ENCODE peak calls at places on chromosomes 3 and 15, in four cellular contexts. X, F, V and Y are unnamed samples.

GRCh38 chr3:124577494-124578167 is 152.6 kb upstream of the UMPS start:
- DNase-seq in F (no peak), V (no peak), X (no peak), Y (no peak)

GRCh38 chr15:98155356-98155755 is 194.9 kb downstream of the ARRDC4 start:
- DNase-seq in X (no peak), V (no peak), F (no peak), Y (no peak)

GRCh38 chr3:129371041-129371826 is 57.2 kb downstream of the EFCAB12 start:
- DNase-seq in F (no peak), X (no peak), V (no peak), Y (no peak)

GRCh38 chr15:84949043-84949442 is 32.6 kb upstream of the PDE8A start:
- DNase-seq in F (no peak), X (no peak), V (peak; percentile 13), Y (no peak)

GRCh38 chr15:68666120-68666811 is 87.5 kb downstream of the CORO2B start:
- DNase-seq in V (peak; percentile 17), X (no peak), F (no peak), Y (no peak)

GRCh38 chr3:183226333-183226732 is 26.7 kb upstream of the B3GNT5 start:
- DNase-seq in V (no peak), F (no peak), X (no peak), Y (no peak)

GRCh38 chr15:40367038-40367672 is 9.1 kb downstream of the DISP2 start:
- DNase-seq in V (peak; percentile 89), X (no peak), F (peak; percentile 34), Y (peak; percentile 96)

GRCh38 chr3:185424435-185424834 is 61.5 kb downstream of the MAP3K13 start:
- DNase-seq in V (no peak), X (no peak), F (no peak), Y (no peak)

GRCh38 chr3:159232966-159233365 is 431.1 kb downstream of the MFSD1 start:
- DNase-seq in F (no peak), V (no peak), X (no peak), Y (no peak)

GRCh38 chr15:94272251-94272898 is 41.0 kb downstream of the MCTP2 start:
- DNase-seq in V (no peak), F (no peak), X (no peak), Y (no peak)

GRCh38 chr15:56821721-56822425 is 88.6 kb upstream of the ZNF280D start:
- DNase-seq in V (peak; percentile 74), F (peak; percentile 33), X (no peak), Y (peak; percentile 65)

GRCh38 chr3:24595801-24596200 is 101.2 kb upstream of the THRB start:
- DNase-seq in V (no peak), X (no peak), F (no peak), Y (no peak)

GRCh38 chr15:91982401-91982800 is 128.9 kb downstream of the SLCO3A1 start:
- DNase-seq in V (no peak), X (no peak), F (no peak), Y (no peak)

GRCh38 chr15:100601158-100601557 is 826 bp downstream of the LINS1 start:
- DNase-seq in F (no peak), V (no peak), X (no peak), Y (no peak)

GRCh38 chr15:63985221-63986184 is 60.8 kb downstream of the DAPK2 start:
- DNase-seq in X (no peak), V (peak; percentile 88), F (peak; percentile 51), Y (peak; percentile 57)

GRCh38 chr3:45778761-45779201 is 17.6 kb downstream of the SLC6A20 start:
- DNase-seq in X (no peak), V (no peak), F (no peak), Y (peak; percentile 17)

GRCh38 chr3:32733631-32734229 is 48.7 kb downstream of the CNOT10 start:
- DNase-seq in V (no peak), F (no peak), X (no peak), Y (no peak)

GRCh38 chr3:73729969-73730440 is 105.3 kb upstream of the PDZRN3 start:
- DNase-seq in F (no peak), V (peak; percentile 73), X (peak; percentile 93), Y (peak; percentile 33)

GRCh38 chr15:75307778-75308390 is 25.2 kb downstream of the GOLGA6D start:
- DNase-seq in X (no peak), V (peak; percentile 64), F (no peak), Y (peak; percentile 69)

GRCh38 chr3:42214565-42215283 is 51.3 kb downstream of the CCK start:
- DNase-seq in F (no peak), V (no peak), X (no peak), Y (no peak)

GRCh38 chr15:24684313-24684712 is 8.7 kb downstream of the NPAP1 start:
- DNase-seq in V (no peak), X (no peak), F (no peak), Y (no peak)

GRCh38 chr3:120858501-120858900 is 49.5 kb upstream of the STXBP5L start:
- DNase-seq in X (no peak), V (no peak), F (no peak), Y (no peak)

GRCh38 chr3:148861277-148861869 is 3.7 kb upstream of the CPA3 start:
- DNase-seq in V (no peak), F (no peak), X (no peak), Y (no peak)

GRCh38 chr3:124202754-124203153 is 210.8 kb upstream of the ROPN1 start:
- DNase-seq in X (no peak), F (peak; percentile 25), V (peak; percentile 82), Y (no peak)

GRCh38 chr15:52796742-52797515 is 6.8 kb upstream of the ONECUT1 start:
- DNase-seq in X (no peak), F (no peak), V (no peak), Y (no peak)

GRCh38 chr3:172192830-172193415 is 153.5 kb downstream of the FNDC3B start:
- DNase-seq in X (no peak), V (no peak), F (no peak), Y (no peak)

GRCh38 chr3:172193436-172193835 is 154.1 kb downstream of the FNDC3B start:
- DNase-seq in V (no peak), F (no peak), X (no peak), Y (no peak)

GRCh38 chr3:172190980-172191379 is 151.6 kb downstream of the FNDC3B start:
- DNase-seq in F (no peak), V (no peak), X (no peak), Y (no peak)

GRCh38 chr3:172189987-172190603 is 150.7 kb downstream of the FNDC3B start:
- DNase-seq in F (no peak), X (peak; percentile 21), V (no peak), Y (no peak)

DNA sequence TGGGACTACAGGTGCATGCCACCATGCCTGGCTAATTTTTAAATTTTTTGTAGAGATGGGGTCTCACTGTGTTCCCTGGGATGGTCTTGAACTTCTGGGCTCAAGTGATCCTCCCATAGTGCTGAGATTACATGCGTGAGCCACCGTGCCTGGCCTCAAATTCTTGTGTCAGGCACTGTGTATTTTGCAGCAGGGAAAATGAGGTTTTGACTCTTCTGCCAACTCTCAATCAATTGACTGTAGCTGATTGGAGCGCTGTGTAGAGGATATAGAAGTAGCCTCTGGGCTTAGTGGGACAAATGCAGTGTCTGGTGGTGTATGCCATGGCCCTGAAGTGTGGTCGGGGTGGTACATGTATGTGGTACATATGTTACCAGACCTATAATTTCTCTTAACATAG is 152.3 kb downstream of the FNDC3B start:
- DNase-seq in F (no peak), X (no peak), V (no peak), Y (no peak)
- TF ChIP-seq EP300 in F (no peak), X (no peak), V (no peak), Y (no peak)

DNA sequence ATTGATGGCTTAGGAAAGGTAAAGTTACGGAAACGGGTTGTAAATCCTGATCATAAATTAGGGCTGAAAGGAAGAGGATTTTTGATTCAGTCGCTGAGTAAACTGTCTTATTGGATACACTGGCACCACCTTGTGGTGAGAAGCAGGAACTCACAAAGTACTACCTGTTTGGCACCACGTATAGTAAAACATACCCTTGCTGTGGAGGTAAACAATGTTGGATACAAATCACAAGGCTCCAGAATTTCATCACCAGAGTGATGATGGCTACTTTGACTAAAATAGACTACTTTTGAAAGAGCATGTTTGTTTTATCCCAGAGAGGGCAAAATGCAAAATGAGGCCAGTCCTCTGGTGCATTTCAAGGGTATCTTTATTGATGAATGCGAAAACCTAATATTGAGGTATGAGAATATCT is 216.9 kb downstream of the IGSF11 start:
- DNase-seq in V (no peak), F (no peak), X (peak; percentile 17), Y (peak; percentile 51)
- TF ChIP-seq POLR2A in V (no peak), F (no peak), X (no peak), Y (no peak)

DNA sequence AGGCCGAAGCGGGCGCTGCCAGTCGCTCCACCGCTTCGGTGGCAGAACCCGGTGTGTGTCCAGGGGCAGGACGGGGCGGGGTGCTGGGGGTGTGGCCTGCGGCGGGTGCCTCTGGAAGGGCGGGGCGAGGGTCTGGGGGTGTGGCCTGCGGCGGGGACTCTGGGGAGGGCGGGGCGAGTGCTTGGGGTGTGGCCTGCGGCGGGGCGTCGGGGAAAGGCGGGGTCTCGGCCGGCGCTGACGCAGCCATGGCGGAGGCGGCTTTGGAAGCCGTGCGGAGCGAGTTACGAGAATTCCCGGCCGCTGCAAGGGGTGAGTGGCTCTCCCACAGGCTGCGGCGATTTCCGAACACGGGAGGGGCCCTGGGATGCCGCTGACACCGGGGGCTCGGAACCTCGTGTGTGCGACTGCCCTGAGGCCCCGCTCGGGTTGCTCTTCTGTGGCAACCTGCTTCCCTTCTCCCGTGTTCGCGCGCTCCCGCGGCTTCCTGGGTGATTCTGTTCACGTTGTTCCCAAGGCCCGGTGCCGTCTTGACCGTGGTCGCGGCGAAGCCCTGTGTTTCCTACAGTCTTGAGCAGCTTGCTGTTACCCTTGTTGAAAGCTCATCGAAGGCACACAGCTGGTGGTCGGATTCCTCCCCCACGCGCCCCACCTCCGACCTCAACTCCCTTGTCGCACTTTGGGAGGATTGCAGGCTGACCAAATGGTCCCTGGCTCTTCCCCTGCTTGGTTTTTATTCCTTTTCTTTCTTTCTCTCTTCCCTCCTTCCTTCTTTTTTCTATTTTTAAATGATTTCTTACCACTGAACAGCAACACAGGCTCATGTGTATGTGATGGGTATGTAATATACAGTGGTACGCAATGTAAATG is at the start of gene JMJD7:
- DNase-seq in X (peak; percentile 99), V (peak; percentile 97), F (peak; percentile 95), Y (peak; percentile 95)
- TF ChIP-seq EP300 in X (no peak), V (no peak), F (no peak), Y (no peak)

DNA sequence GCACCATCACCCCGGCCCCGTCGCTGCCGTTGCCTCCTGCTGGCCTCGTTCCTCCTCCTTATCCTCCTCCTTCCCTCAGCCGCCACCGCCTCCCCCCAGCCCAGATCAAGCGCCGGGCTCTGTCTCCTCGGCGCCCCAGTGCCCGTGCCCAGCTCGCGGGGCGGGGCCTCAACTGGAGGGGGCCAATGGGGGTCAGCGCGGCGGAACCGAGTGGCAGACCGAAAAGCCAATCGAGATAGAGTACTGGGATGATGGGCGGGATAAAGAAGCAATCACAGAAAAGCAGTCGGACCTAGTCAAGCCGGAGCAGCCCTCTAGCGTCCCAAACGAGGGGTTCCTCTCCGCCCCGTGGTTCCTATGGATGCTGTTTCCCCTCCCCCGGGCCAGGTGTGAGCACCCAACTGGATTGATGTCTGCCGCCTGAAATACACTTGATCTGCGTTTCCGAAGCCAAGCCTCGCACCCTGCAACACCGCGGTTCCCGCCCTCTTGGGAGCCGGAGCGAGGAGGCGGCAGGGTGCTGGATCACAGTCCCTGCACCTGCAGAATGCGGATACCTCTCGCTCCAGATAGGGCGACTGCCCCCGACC is at the start of gene FRMD5:
- DNase-seq in X (no peak), V (peak; percentile 87), F (peak; percentile 68), Y (peak; percentile 91)
- TF ChIP-seq POLR2A in X (no peak), V (no peak), F (no peak), Y (no peak)